ENCODE peak calls at places on chromosomes 3 and 15, in six cellular contexts. R is lower lobe of right lung; F is naive thymus-derived CD8-positive, alpha-beta T cell; J is iris pigment epithelial cell; H is naive thymus-derived CD4-positive, alpha-beta T cell; L is T-helper 2 cell treated with Interferon-gamma antibody and Interleukin-4, amounts not matched to agents 5 μg/mL and 100 μg/mL, for 36 hours. Q is an unnamed sample.

GRCh38 chr3:155292133-155292532 is 1.4 kb downstream of the STRIT1 start:
- DNase-seq in R (no peak), F (no peak), J (peak; percentile 66), H (no peak), L (no peak), Q (no peak)

GRCh38 chr3:188348445-188349244 is 194.7 kb downstream of the LPP start:
- DNase-seq in R (peak; percentile 58), F (no peak), J (peak; percentile 93), H (no peak), L (no peak), Q (no peak)

GRCh38 chr3:55434789-55435188 is 52.3 kb downstream of the WNT5A start:
- DNase-seq in R (peak; percentile 55), F (no peak), J (peak; percentile 48), H (no peak), L (no peak), Q (peak; percentile 30)

GRCh38 chr3:151816091-151816604 is 2.2 kb downstream of the AADAC start:
- DNase-seq in R (no peak), F (no peak), J (peak; percentile 68), H (no peak), L (no peak), Q (no peak)

GRCh38 chr3:196502775-196503181 is 790 bp downstream of the RNF168 start:
- DNase-seq in R (peak; percentile 63), F (peak; percentile 44), J (peak; percentile 94), H (peak; percentile 63), L (peak; percentile 76), Q (peak; percentile 72)

GRCh38 chr3:188421151-188421821 is 267.3 kb downstream of the LPP start:
- DNase-seq in R (no peak), F (no peak), J (peak; percentile 90), H (no peak), L (no peak), Q (no peak)

GRCh38 chr3:152350139-152350538 is 81.4 kb downstream of the MBNL1 start:
- DNase-seq in R (no peak), F (no peak), J (peak; percentile 31), H (no peak), L (no peak), Q (no peak)

GRCh38 chr3:28726840-28727239 is 378.2 kb upstream of the AZI2 start:
- DNase-seq in R (peak; percentile 53), F (no peak), J (peak; percentile 35), H (no peak), L (no peak), Q (peak; percentile 18)

GRCh38 chr3:104245241-104245640 is 1121.5 kb upstream of the ALCAM start:
- DNase-seq in R (no peak), F (no peak), J (no peak), H (no peak), L (no peak), Q (no peak)

GRCh38 chr3:152232001-152232400 is 36.7 kb upstream of the MBNL1 start:
- DNase-seq in R (no peak), F (no peak), J (no peak), H (no peak), L (no peak), Q (no peak)

GRCh38 chr15:20310603-20311002 is 231.0 kb downstream of the GOLGA6L6 start:
- DNase-seq in R (no peak), F (no peak), J (no peak), H (no peak), L (no peak), Q (no peak)

GRCh38 chr3:90184861-90185260 is 1077.4 kb downstream of the EPHA3 start:
- DNase-seq in R (no peak), F (no peak), J (peak; percentile 41), H (no peak), L (no peak), Q (no peak)

GRCh38 chr3:171193693-171194092 is 167.2 kb upstream of the SLC2A2 start:
- DNase-seq in R (no peak), F (no peak), J (peak; percentile 42), H (no peak), L (no peak), Q (no peak)

GRCh38 chr3:37251993-37252392 is 77.6 kb upstream of the LRRFIP2 start:
- DNase-seq in R (no peak), F (no peak), J (no peak), H (no peak), L (no peak), Q (no peak)

GRCh38 chr3:104796556-104796955 is 570.2 kb upstream of the ALCAM start:
- DNase-seq in R (no peak), F (no peak), J (peak; percentile 53), H (no peak), L (no peak), Q (no peak)

GRCh38 chr3:175187586-175187985 is 328.5 kb downstream of the NAALADL2 start:
- DNase-seq in R (no peak), F (no peak), J (no peak), H (no peak), L (no peak), Q (no peak)

GRCh38 chr15:90451215-90451850 is 63.3 kb downstream of the IQGAP1 start:
- DNase-seq in R (no peak), F (no peak), J (peak; percentile 95), H (no peak), L (no peak), Q (no peak)

GRCh38 chr3:64741344-64741743 is 53.5 kb upstream of the ADAMTS9 start:
- DNase-seq in R (peak; percentile 48), F (no peak), J (peak; percentile 74), H (no peak), L (no peak), Q (no peak)

GRCh38 chr15:70096975-70097336 is 761 bp downstream of the TLE3 start:
- DNase-seq in R (no peak), F (no peak), J (no peak), H (no peak), L (no peak), Q (no peak)

GRCh38 chr3:120555661-120556509 is 40.3 kb upstream of the NDUFB4 start:
- DNase-seq in R (no peak), F (no peak), J (no peak), H (no peak), L (no peak), Q (no peak)

GRCh38 chr3:45244356-45244755 is 18.3 kb upstream of the TMEM158 start:
- DNase-seq in R (no peak), F (no peak), J (peak; percentile 25), H (no peak), L (no peak), Q (no peak)

GRCh38 chr3:178822722-178823121 is 248.9 kb downstream of the ZMAT3 start:
- DNase-seq in R (no peak), F (no peak), J (no peak), H (no peak), L (no peak), Q (no peak)

GRCh38 chr3:50523170-50523865 is 19.9 kb upstream of the CACNA2D2 start:
- DNase-seq in R (no peak), F (no peak), J (no peak), H (no peak), L (no peak), Q (no peak)

GRCh38 chr3:123610331-123610730 is 25.5 kb upstream of the HACD2 start:
- DNase-seq in R (no peak), F (peak; percentile 5), J (no peak), H (no peak), L (no peak), Q (no peak)

GRCh38 chr15:101565377-101565776 is 75.9 kb upstream of the PCSK6 start:
- DNase-seq in R (no peak), F (no peak), J (no peak), H (no peak), L (no peak), Q (no peak)

GRCh38 chr3:113662824-113663223 is 33.6 kb downstream of the USF3 start:
- DNase-seq in R (no peak), F (no peak), J (no peak), H (no peak), L (no peak), Q (no peak)

GRCh38 chr3:51937014-51937413 is 4.7 kb downstream of the RRP9 start:
- DNase-seq in R (no peak), F (no peak), J (no peak), H (no peak), L (no peak), Q (no peak)

GRCh38 chr3:99218468-99218867 is 317.0 kb upstream of the DCBLD2 start:
- DNase-seq in R (no peak), F (no peak), J (no peak), H (no peak), L (no peak), Q (no peak)

GRCh38 chr3:57160046-57160730 is 5.0 kb downstream of the IL17RD start:
- DNase-seq in R (no peak), F (no peak), J (no peak), H (no peak), L (no peak), Q (no peak)

GRCh38 chr3:153760952-153761351 is 360.2 kb upstream of the ARHGEF26 start:
- DNase-seq in R (no peak), F (no peak), J (no peak), H (no peak), L (no peak), Q (no peak)

GRCh38 chr15:43404130-43404529 is 33.2 kb downstream of the TUBGCP4 start:
- DNase-seq in R (no peak), F (no peak), J (no peak), H (no peak), L (no peak), Q (no peak)

GRCh38 chr3:27714692-27715453 is 7.2 kb downstream of the EOMES start:
- DNase-seq in R (peak; percentile 64), F (no peak), J (no peak), H (no peak), L (no peak), Q (no peak)

GRCh38 chr3:127768346-127769008 is 53.8 kb downstream of the MGLL start:
- DNase-seq in R (no peak), F (no peak), J (peak; percentile 96), H (no peak), L (no peak), Q (peak; percentile 36)

GRCh38 chr3:14725015-14725431 is 50.1 kb downstream of the C3orf20 start:
- DNase-seq in R (no peak), F (no peak), J (peak; percentile 88), H (no peak), L (no peak), Q (no peak)

GRCh38 chr3:35867782-35868181 is 228.5 kb downstream of the ARPP21 start:
- DNase-seq in R (no peak), F (no peak), J (no peak), H (no peak), L (no peak), Q (no peak)

Q was measured in Jurkat, Clone E6-1.